ENCODE peak calls at places on chromosomes 2 and 18, in six cellular contexts. G is endothelial cell, J is progenitor cell of endocrine pancreas, L is MCF 10A, S is heart left ventricle, O is foreskin keratinocyte. Z is an unnamed sample.

GRCh38 chr2:241618296-241618805 is 18.6 kb downstream of the THAP4 start:
- DNase-seq in G (no peak), J (no peak), L (no peak), S (no peak), O (no peak), Z (no peak)

GRCh38 chr2:2875831-2876230 is 501.8 kb downstream of the EIPR1 start:
- DNase-seq in G (no peak), J (no peak), L (no peak), S (no peak), O (no peak), Z (no peak)

GRCh38 chr18:44117821-44118220 is 562.9 kb upstream of the SETBP1 start:
- DNase-seq in G (no peak), J (no peak), L (no peak), S (no peak), O (no peak), Z (no peak)

GRCh38 chr2:129203315-129203714 is 776.2 kb upstream of the RAB6C start:
- DNase-seq in G (no peak), J (no peak), L (no peak), S (no peak), O (no peak), Z (no peak)

GRCh38 chr2:88603146-88603545 is 24.1 kb downstream of the EIF2AK3 start:
- DNase-seq in G (no peak), J (no peak), L (no peak), S (no peak), O (no peak), Z (no peak)

GRCh38 chr2:145543155-145543554 is 1023.2 kb upstream of the ZEB2 start:
- DNase-seq in G (no peak), J (no peak), L (no peak), S (no peak), O (no peak), Z (no peak)

GRCh38 chr2:106990307-106990706 is 104.3 kb upstream of the ST6GAL2 start:
- DNase-seq in G (no peak), J (no peak), L (no peak), S (no peak), O (no peak), Z (no peak)

GRCh38 chr2:197929008-197929885 is 124.9 kb downstream of the PLCL1 start:
- DNase-seq in G (peak), J (no peak), L (no peak), S (peak), O (no peak), Z (no peak)

GRCh38 chr18:51195602-51196115 is 1.8 kb downstream of the MEX3C start:
- DNase-seq in G (peak), J (no peak), L (peak), S (no peak), O (peak), Z (no peak)

GRCh38 chr2:30798536-30798991 is 8.7 kb downstream of the CAPN13 start:
- DNase-seq in G (peak), J (no peak), L (no peak), S (no peak), O (no peak), Z (no peak)

GRCh38 chr2:216485745-216486144 is 12.9 kb upstream of the RPL37A start:
- DNase-seq in G (no peak), J (no peak), L (no peak), S (no peak), O (no peak), Z (no peak)

GRCh38 chr2:71068218-71069035 is at the start of gene NAGK:
- DNase-seq in G (peak), J (peak), L (peak), S (peak), O (peak), Z (peak)

GRCh38 chr2:240689975-240690374 is 1.7 kb upstream of the AQP12A start:
- DNase-seq in G (no peak), J (no peak), L (no peak), S (no peak), O (no peak), Z (no peak)

GRCh38 chr2:134782792-134783191 is 55.6 kb upstream of the ACMSD start:
- DNase-seq in G (no peak), J (no peak), L (no peak), S (no peak), O (no peak), Z (peak)
- TF ChIP-seq CTCF in G (no peak), J (peak), L (no peak), S (peak), O (peak), Z (no peak)

GRCh38 chr18:31244737-31245432 is 73.1 kb upstream of the DSG1 start:
- DNase-seq in G (peak), J (no peak), L (no peak), S (no peak), O (no peak), Z (no peak)

GRCh38 chr18:31245820-31246219 is 72.1 kb upstream of the DSG1 start:
- DNase-seq in G (no peak), J (no peak), L (peak), S (no peak), O (peak), Z (no peak)

GRCh38 chr18:31241425-31241824 is 76.5 kb upstream of the DSG1 start:
- DNase-seq in G (no peak), J (no peak), L (peak), S (no peak), O (peak), Z (no peak)

GRCh38 chr18:31243740-31244512 is 74.0 kb upstream of the DSG1 start:
- DNase-seq in G (peak), J (no peak), L (no peak), S (no peak), O (no peak), Z (no peak)

GRCh38 chr18:31241900-31242409 is 76.0 kb upstream of the DSG1 start:
- DNase-seq in G (peak), J (peak), L (peak), S (no peak), O (peak), Z (no peak)
- TF ChIP-seq CTCF in G (peak), J (peak), L (peak), S (peak), O (peak), Z (no peak)

GRCh38 chr2:155815851-155816250 is 516.7 kb downstream of the NR4A2 start:
- DNase-seq in G (peak), J (no peak), L (peak), S (no peak), O (no peak), Z (peak)
- TF ChIP-seq CTCF in G (peak), J (peak), L (peak), S (no peak), O (peak), Z (peak)

GRCh38 chr2:140600116-140600515 is 1530.7 kb downstream of the LRP1B start:
- DNase-seq in G (no peak), J (no peak), L (peak), S (no peak), O (no peak), Z (no peak)

GRCh38 chr2:140597205-140597604 is 1533.6 kb downstream of the LRP1B start:
- DNase-seq in G (no peak), J (no peak), L (no peak), S (no peak), O (no peak), Z (no peak)

GRCh38 chr2:140595107-140595506 is 1535.7 kb downstream of the LRP1B start:
- DNase-seq in G (no peak), J (no peak), L (no peak), S (no peak), O (no peak), Z (no peak)

GRCh38 chr2:140596447-140596846 is 1534.4 kb downstream of the LRP1B start:
- DNase-seq in G (no peak), J (no peak), L (no peak), S (no peak), O (no peak), Z (no peak)

DNA sequence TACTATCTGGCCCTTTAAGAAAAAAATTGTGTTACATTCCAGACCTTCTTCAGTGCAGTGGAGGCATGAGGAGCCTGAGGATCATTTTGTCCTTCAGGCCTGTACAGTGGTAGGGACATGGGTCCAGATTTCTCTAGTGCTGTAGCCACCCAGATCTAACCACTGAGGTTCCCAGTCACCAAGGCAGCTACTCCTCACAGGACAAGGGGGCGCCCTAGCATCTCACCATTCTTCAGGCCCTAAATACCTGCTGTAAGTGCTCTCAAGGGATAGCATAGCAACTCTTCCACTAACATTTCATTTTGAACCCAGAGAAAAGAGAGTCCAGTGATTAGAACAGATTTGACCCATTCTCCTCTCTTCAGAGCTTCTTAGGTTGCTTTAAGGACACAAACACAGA is 1533.0 kb downstream of the LRP1B start:
- DNase-seq in G (no peak), J (no peak), L (no peak), S (no peak), O (no peak), Z (no peak)
- TF ChIP-seq CTCF in G (no peak), J (no peak), L (no peak), S (no peak), O (no peak), Z (no peak)

DNA sequence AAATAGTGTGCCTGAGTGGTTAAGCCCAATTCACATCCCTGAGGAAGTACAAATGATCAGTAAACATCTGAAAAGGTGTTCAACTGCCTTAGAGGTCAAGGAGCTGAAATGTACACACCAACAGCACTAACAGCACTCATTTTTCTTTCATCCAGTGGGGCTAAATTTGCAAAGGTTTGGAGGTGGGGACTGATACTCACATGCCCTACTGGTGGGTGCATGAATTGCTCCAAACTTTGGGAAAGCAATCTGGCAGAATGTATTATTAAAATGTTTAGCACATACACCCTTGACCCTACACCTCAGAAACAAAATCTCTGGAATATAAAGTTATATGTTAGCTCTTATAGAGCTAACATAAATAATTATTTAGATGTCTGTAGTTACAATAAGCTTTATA is 19.0 kb upstream of the FAM178B start:
- DNase-seq in G (peak), J (no peak), L (peak), S (no peak), O (no peak), Z (no peak)
- TF ChIP-seq CTCF in G (peak), J (peak), L (no peak), S (no peak), O (peak), Z (no peak)

DNA sequence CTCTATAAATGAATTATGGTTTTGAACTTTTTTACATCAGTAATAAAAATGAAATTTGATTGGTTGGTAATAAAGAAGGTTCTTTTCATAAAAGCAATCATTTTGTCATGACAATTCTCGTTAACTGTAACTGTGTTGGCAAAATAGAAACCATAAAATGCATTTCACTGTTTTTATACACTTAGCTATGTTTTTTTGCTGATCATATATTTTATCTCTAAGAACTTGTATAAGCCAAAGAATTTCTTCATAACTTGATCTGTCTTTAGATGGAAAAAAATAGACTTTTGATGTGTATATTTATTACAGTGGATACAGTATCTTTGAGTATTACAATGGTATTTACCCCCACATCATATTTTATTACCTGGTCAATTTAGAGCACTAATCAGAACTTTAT is 9.7 kb downstream of the MTX2 start:
- DNase-seq in G (no peak), J (no peak), L (no peak), S (no peak), O (no peak), Z (no peak)
- TF ChIP-seq CTCF in G (no peak), J (no peak), L (no peak), S (no peak), O (no peak), Z (no peak)

GRCh38 chr2:165586019-165586418 is 116.5 kb downstream of the CSRNP3 start:
- DNase-seq in G (no peak), J (no peak), L (no peak), S (no peak), O (peak), Z (no peak)
- TF ChIP-seq CTCF in G (no peak), J (no peak), L (no peak), S (no peak), O (no peak), Z (no peak)

DNA sequence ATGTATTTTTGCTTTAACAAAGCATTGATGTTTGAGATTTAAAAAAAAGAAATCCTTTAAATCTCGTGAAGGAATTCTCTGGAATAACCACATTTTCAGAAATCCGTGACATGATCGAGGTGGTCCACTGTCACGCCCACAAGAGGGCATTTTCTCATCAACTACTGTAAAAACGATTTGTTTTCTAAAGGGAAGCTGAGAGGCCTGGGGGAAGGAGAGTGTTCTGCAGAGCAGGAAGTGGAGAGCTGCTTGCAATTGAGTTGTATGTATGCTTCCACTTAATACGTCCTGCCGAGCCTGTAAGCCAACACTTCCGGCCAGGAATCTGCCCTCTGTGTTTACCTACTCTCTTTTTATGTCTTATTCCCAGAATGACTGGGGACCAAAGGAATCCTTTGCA is 19.4 kb downstream of the KLHL29 start:
- DNase-seq in G (peak), J (no peak), L (peak), S (no peak), O (no peak), Z (peak)
- TF ChIP-seq CTCF in G (no peak), J (no peak), L (peak), S (peak), O (peak), Z (peak)